ENCODE peak calls at places on chromosomes 3 and 15, in five cellular contexts. One of them, this sample, is unnamed.

GRCh38 chr3:114671741-114672510 is 378.1 kb downstream of the TIGIT start:
- DNase-seq in endodermal cell: no peak
- DNase-seq in psoas muscle: no peak
- DNase-seq in PC-3: no peak
- DNase-seq in right cardiac atrium: no peak
- DNase-seq in this sample: no peak

GRCh38 chr3:195537995-195538394 is 5.1 kb downstream of the PPP1R2 start:
- DNase-seq in PC-3: no peak
- DNase-seq in psoas muscle: no peak
- DNase-seq in endodermal cell: no peak
- DNase-seq in right cardiac atrium: no peak
- DNase-seq in this sample: no peak

GRCh38 chr3:24512564-24513197 is 18.0 kb upstream of the THRB start:
- DNase-seq in psoas muscle: no peak
- DNase-seq in PC-3: no peak
- DNase-seq in right cardiac atrium: no peak
- DNase-seq in endodermal cell: no peak
- DNase-seq in this sample: no peak

GRCh38 chr3:63278171-63278999 is at the start of gene SYNPR:
- DNase-seq in PC-3: no peak
- DNase-seq in psoas muscle: no peak
- DNase-seq in right cardiac atrium: peak; percentile 39
- DNase-seq in endodermal cell: peak; percentile 88
- DNase-seq in this sample: peak; percentile 88

GRCh38 chr3:84989102-84989501 is 30.3 kb downstream of the CADM2 start:
- DNase-seq in endodermal cell: no peak
- DNase-seq in psoas muscle: no peak
- DNase-seq in right cardiac atrium: no peak
- DNase-seq in PC-3: no peak
- DNase-seq in this sample: no peak

GRCh38 chr3:16496408-16497222 is 16.9 kb downstream of the RFTN1 start:
- DNase-seq in PC-3: peak; percentile 87
- DNase-seq in psoas muscle: no peak
- DNase-seq in endodermal cell: no peak
- DNase-seq in right cardiac atrium: no peak
- DNase-seq in this sample: no peak

GRCh38 chr3:45938858-45939257 is 4.4 kb upstream of the CXCR6 start:
- DNase-seq in psoas muscle: peak; percentile 76
- DNase-seq in endodermal cell: peak; percentile 94
- DNase-seq in PC-3: peak; percentile 89
- DNase-seq in right cardiac atrium: peak; percentile 80
- DNase-seq in this sample: peak; percentile 91

GRCh38 chr15:62035256-62035908 is 24.9 kb downstream of the VPS13C start:
- DNase-seq in psoas muscle: no peak
- DNase-seq in endodermal cell: no peak
- DNase-seq in right cardiac atrium: no peak
- DNase-seq in PC-3: peak; percentile 66
- DNase-seq in this sample: no peak

GRCh38 chr3:95923496-95924210 is 890.7 kb upstream of the EPHA6 start:
- DNase-seq in psoas muscle: no peak
- DNase-seq in PC-3: peak; percentile 64
- DNase-seq in endodermal cell: no peak
- DNase-seq in right cardiac atrium: no peak
- DNase-seq in this sample: no peak

GRCh38 chr15:68275165-68275746 is 2.3 kb upstream of the FEM1B start:
- DNase-seq in right cardiac atrium: no peak
- DNase-seq in endodermal cell: no peak
- DNase-seq in PC-3: peak; percentile 78
- DNase-seq in psoas muscle: no peak
- DNase-seq in this sample: no peak

GRCh38 chr3:112101946-112102345 is 15.8 kb downstream of the C3orf52 start:
- DNase-seq in PC-3: peak; percentile 89
- DNase-seq in psoas muscle: no peak
- DNase-seq in endodermal cell: no peak
- DNase-seq in right cardiac atrium: no peak
- DNase-seq in this sample: no peak

GRCh38 chr3:38039101-38039898 is at the start of gene DLEC1:
- DNase-seq in right cardiac atrium: peak; percentile 88
- DNase-seq in psoas muscle: peak; percentile 62
- DNase-seq in endodermal cell: peak; percentile 90
- DNase-seq in PC-3: no peak
- DNase-seq in this sample: peak; percentile 95

GRCh38 chr3:150180349-150180748 is 209.7 kb upstream of the PFN2 start:
- DNase-seq in psoas muscle: no peak
- DNase-seq in right cardiac atrium: no peak
- DNase-seq in endodermal cell: no peak
- DNase-seq in PC-3: peak; percentile 19
- DNase-seq in this sample: no peak

GRCh38 chr3:121855555-121855954 is 20.5 kb downstream of the EAF2 start:
- DNase-seq in psoas muscle: no peak
- DNase-seq in right cardiac atrium: no peak
- DNase-seq in PC-3: peak; percentile 73
- DNase-seq in endodermal cell: peak; percentile 50
- DNase-seq in this sample: peak; percentile 78

GRCh38 chr15:40454904-40455391 is 14.2 kb downstream of the BAHD1 start:
- DNase-seq in psoas muscle: no peak
- DNase-seq in endodermal cell: no peak
- DNase-seq in PC-3: peak; percentile 67
- DNase-seq in right cardiac atrium: no peak
- DNase-seq in this sample: no peak

GRCh38 chr3:42094128-42094527 is 3.0 kb downstream of the TRAK1 start:
- DNase-seq in PC-3: no peak
- DNase-seq in right cardiac atrium: no peak
- DNase-seq in endodermal cell: no peak
- DNase-seq in psoas muscle: no peak
- DNase-seq in this sample: no peak

GRCh38 chr3:127197300-127198150 is 4.6 kb downstream of the PRR23E start:
- DNase-seq in psoas muscle: no peak
- DNase-seq in endodermal cell: peak; percentile 46
- DNase-seq in right cardiac atrium: no peak
- DNase-seq in PC-3: no peak
- DNase-seq in this sample: no peak

GRCh38 chr3:127196466-127197299 is 3.8 kb downstream of the PRR23E start:
- DNase-seq in right cardiac atrium: no peak
- DNase-seq in endodermal cell: peak; percentile 34
- DNase-seq in psoas muscle: no peak
- DNase-seq in PC-3: no peak
- DNase-seq in this sample: no peak

GRCh38 chr3:127203024-127203423 is 10.1 kb downstream of the PRR23E start:
- DNase-seq in right cardiac atrium: no peak
- DNase-seq in PC-3: peak; percentile 27
- DNase-seq in endodermal cell: no peak
- DNase-seq in psoas muscle: no peak
- DNase-seq in this sample: no peak

GRCh38 chr3:127196002-127196401 is 3.1 kb downstream of the PRR23E start:
- DNase-seq in PC-3: no peak
- DNase-seq in endodermal cell: peak; percentile 24
- DNase-seq in psoas muscle: no peak
- DNase-seq in right cardiac atrium: no peak
- DNase-seq in this sample: no peak

DNA sequence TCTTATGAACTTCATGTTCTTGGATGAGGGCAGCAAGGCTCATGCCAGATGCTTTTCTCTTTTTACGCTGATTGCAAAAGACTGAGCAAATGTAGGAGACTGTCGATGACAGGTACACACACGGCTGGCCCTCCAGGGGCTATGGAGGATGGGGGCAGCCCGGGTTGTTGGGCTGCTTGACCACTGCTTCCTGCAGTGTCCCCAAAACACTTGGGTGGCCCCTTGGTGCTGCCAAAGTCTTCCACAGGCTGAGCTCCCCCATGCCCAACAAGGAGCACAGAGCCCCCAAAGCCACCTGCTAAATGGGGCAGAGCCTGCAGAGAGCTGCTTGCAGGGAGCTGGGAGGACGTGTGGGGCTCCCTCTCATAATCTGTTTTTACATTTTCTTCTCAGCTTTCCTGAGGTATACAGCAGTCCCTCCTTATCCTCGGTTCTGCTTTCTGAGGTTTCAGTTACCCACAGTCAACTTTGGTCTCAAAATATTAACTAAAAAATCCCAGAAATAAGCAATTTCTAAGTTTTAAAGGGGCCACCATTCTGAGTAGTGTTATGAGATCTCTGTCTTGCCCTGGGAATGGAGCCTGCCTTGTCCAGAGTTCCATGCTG is 7.3 kb downstream of the PRR23E start:
- DNase-seq in psoas muscle: no peak
- DNase-seq in endodermal cell: no peak
- DNase-seq in PC-3: no peak
- DNase-seq in right cardiac atrium: no peak
- DNase-seq in this sample: no peak
- H3K4me3 ChIP-seq in psoas muscle: no peak overlapping the region
- H3K4me3 ChIP-seq in endodermal cell: no peak overlapping the region
- H3K4me3 ChIP-seq in PC-3: no peak overlapping the region
- H3K4me3 ChIP-seq in right cardiac atrium: no peak overlapping the region
- H3K4me3 ChIP-seq in this sample: no peak overlapping the region

GRCh38 chr3:172315401-172316091 is 132.7 kb downstream of the GHSR start:
- DNase-seq in psoas muscle: no peak
- DNase-seq in endodermal cell: peak; percentile 64
- DNase-seq in right cardiac atrium: no peak
- DNase-seq in PC-3: peak; percentile 71
- DNase-seq in this sample: no peak
- H3K4me1 ChIP-seq in psoas muscle: peaks cover 85% of the 10 kb centered on the region
- H3K4me1 ChIP-seq in endodermal cell: no peaks in the 10 kb centered on the region
- H3K4me1 ChIP-seq in right cardiac atrium: peaks cover 20% of the 10 kb centered on the region
- H3K4me1 ChIP-seq in PC-3: peaks cover 36% of the 10 kb centered on the region
- H3K4me1 ChIP-seq in this sample: peaks cover 5% of the 10 kb centered on the region

GRCh38 chr3:134363381-134363755 is 10.9 kb downstream of the AMOTL2 start:
- DNase-seq in PC-3: no peak
- DNase-seq in endodermal cell: no peak
- DNase-seq in psoas muscle: no peak
- DNase-seq in right cardiac atrium: peak; percentile 63
- DNase-seq in this sample: no peak
- H3K4me3 ChIP-seq in PC-3: no peak overlapping the region
- H3K4me3 ChIP-seq in endodermal cell: peak overlapping the region; percentile 58
- H3K4me3 ChIP-seq in psoas muscle: peak overlapping the region; percentile 56
- H3K4me3 ChIP-seq in right cardiac atrium: no peak overlapping the region
- H3K4me3 ChIP-seq in this sample: peak overlapping the region; percentile 48

GRCh38 chr3:136992091-136992490 is 34.3 kb downstream of the IL20RB start:
- DNase-seq in right cardiac atrium: no peak
- DNase-seq in PC-3: no peak
- DNase-seq in psoas muscle: no peak
- DNase-seq in endodermal cell: no peak
- DNase-seq in this sample: no peak
- H3K4me1 ChIP-seq in right cardiac atrium: peaks cover 12% of the 10 kb centered on the region
- H3K4me1 ChIP-seq in PC-3: peaks cover 12% of the 10 kb centered on the region
- H3K4me1 ChIP-seq in psoas muscle: peaks cover 19% of the 10 kb centered on the region
- H3K4me1 ChIP-seq in endodermal cell: peaks cover 3% of the 10 kb centered on the region
- H3K4me1 ChIP-seq in this sample: no peaks in the 10 kb centered on the region

DNA sequence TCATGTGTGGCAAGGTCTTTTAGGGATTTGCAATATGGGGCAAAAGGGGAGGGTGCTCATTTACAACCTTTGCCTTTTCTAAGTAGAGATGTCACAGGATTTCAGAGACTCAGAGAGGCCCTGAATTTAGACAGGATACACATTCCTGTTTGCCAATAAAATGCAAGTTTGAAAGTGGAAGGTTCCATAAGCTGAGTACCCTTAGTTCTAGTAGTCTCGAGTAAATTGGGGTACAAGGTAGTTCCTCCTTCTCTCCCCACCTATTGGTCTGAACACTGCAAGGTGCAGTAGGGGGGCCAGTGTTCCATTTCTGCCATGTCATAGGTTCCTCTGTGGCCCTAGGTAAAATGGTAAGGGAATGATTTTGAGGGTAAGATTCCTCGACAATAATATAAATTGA is 5.8 kb downstream of the SOX2 start:
- DNase-seq in right cardiac atrium: no peak
- DNase-seq in psoas muscle: no peak
- DNase-seq in PC-3: no peak
- DNase-seq in endodermal cell: no peak
- DNase-seq in this sample: no peak
- H3K4me3 ChIP-seq in right cardiac atrium: no peak overlapping the region
- H3K4me3 ChIP-seq in psoas muscle: no peak overlapping the region
- H3K4me3 ChIP-seq in PC-3: no peak overlapping the region
- H3K4me3 ChIP-seq in endodermal cell: no peak overlapping the region
- H3K4me3 ChIP-seq in this sample: peak overlapping the region; percentile 51

DNA sequence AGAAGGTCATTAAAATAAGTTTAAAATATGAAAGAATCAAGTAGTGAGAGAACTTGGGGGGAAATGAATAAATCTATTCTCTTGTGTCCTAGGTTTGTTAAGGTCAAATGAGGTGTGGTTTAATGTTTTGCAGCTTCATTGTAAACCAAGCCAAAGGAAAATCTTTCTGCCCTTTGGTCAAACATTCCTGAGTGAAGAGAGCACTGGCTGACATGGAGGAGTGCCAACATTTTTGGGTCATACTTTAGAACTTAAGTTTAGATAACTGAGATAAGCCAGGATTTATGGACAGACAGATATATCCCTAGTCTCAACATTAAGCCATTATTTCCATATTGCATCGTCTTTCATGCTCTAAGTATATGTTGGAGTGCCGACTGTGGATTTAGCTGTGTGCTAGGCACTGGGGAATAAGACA is 66.4 kb downstream of the PTPRG start:
- DNase-seq in psoas muscle: no peak
- DNase-seq in endodermal cell: no peak
- DNase-seq in right cardiac atrium: no peak
- DNase-seq in PC-3: peak; percentile 16
- DNase-seq in this sample: no peak
- H3K4me1 ChIP-seq in psoas muscle: peaks cover 25% of the 10 kb centered on the region
- H3K4me1 ChIP-seq in endodermal cell: no peaks in the 10 kb centered on the region
- H3K4me1 ChIP-seq in right cardiac atrium: peaks cover 3% of the 10 kb centered on the region
- H3K4me1 ChIP-seq in PC-3: no peaks in the 10 kb centered on the region
- H3K4me1 ChIP-seq in this sample: peaks cover 55% of the 10 kb centered on the region

DNA sequence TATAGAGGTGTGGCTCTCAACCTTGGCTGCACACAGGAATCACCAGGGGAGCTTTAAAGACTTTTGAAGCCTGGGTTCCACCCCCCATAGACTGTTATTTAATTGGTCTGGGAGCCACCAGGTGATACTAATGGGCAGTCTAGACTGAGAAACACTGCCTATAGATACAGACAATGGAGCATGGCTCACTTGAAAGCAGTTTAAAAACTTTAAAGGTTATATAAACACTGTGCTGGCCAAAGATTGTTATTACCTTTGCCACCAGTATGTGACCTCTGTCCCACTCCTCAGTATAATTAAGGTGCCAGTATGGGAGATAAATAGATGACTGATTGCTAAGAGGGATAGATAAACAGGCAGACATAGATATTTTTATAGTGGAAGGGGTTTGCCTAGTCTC is 3.8 kb downstream of the GOLIM4 start:
- DNase-seq in endodermal cell: no peak
- DNase-seq in right cardiac atrium: no peak
- DNase-seq in PC-3: no peak
- DNase-seq in psoas muscle: no peak
- DNase-seq in this sample: no peak
- H3K4me3 ChIP-seq in endodermal cell: peak overlapping the region; percentile 90
- H3K4me3 ChIP-seq in right cardiac atrium: no peak overlapping the region
- H3K4me3 ChIP-seq in PC-3: no peak overlapping the region
- H3K4me3 ChIP-seq in psoas muscle: no peak overlapping the region
- H3K4me3 ChIP-seq in this sample: no peak overlapping the region